ENCODE peak calls at places on chromosomes 12 and 14, in five cellular contexts. One of them, this sample, is unnamed.

GRCh38 chr14:104048758-104049496 is 36.6 kb upstream of the ASPG start:
- DNase-seq in HFF-Myc: no peak
- DNase-seq in cardiac fibroblast: peak; percentile 80
- DNase-seq in NCI-H2081: no peak
- DNase-seq in progenitor cell of endocrine pancreas: no peak
- DNase-seq in this sample: no peak

GRCh38 chr12:12452326-12452725 is 95.4 kb downstream of the BORCS5 start:
- DNase-seq in HFF-Myc: no peak
- DNase-seq in cardiac fibroblast: no peak
- DNase-seq in NCI-H2081: no peak
- DNase-seq in progenitor cell of endocrine pancreas: no peak
- DNase-seq in this sample: no peak

GRCh38 chr12:28681980-28682379 is 467.1 kb upstream of the FAR2 start:
- DNase-seq in HFF-Myc: no peak
- DNase-seq in cardiac fibroblast: no peak
- DNase-seq in NCI-H2081: no peak
- DNase-seq in progenitor cell of endocrine pancreas: no peak
- DNase-seq in this sample: no peak

GRCh38 chr14:104680056-104680805 is 9.2 kb upstream of the INF2 start:
- DNase-seq in HFF-Myc: no peak
- DNase-seq in cardiac fibroblast: peak; percentile 82
- DNase-seq in NCI-H2081: no peak
- DNase-seq in progenitor cell of endocrine pancreas: no peak
- DNase-seq in this sample: no peak

GRCh38 chr12:6171409-6172015 is 28.7 kb upstream of the CD9 start:
- DNase-seq in HFF-Myc: no peak
- DNase-seq in cardiac fibroblast: peak; percentile 38
- DNase-seq in NCI-H2081: no peak
- DNase-seq in progenitor cell of endocrine pancreas: no peak
- DNase-seq in this sample: no peak

GRCh38 chr14:50067723-50068495 is 48.5 kb downstream of the VCPKMT start:
- DNase-seq in HFF-Myc: no peak
- DNase-seq in cardiac fibroblast: peak; percentile 89
- DNase-seq in NCI-H2081: no peak
- DNase-seq in progenitor cell of endocrine pancreas: no peak
- DNase-seq in this sample: no peak

GRCh38 chr14:102500724-102501123 is 8.9 kb downstream of the ANKRD9 start:
- DNase-seq in HFF-Myc: no peak
- DNase-seq in cardiac fibroblast: no peak
- DNase-seq in NCI-H2081: no peak
- DNase-seq in progenitor cell of endocrine pancreas: no peak
- DNase-seq in this sample: no peak

GRCh38 chr12:43847427-43847826 is 11.5 kb downstream of the TMEM117 start:
- DNase-seq in HFF-Myc: no peak
- DNase-seq in cardiac fibroblast: peak; percentile 65
- DNase-seq in NCI-H2081: no peak
- DNase-seq in progenitor cell of endocrine pancreas: no peak
- DNase-seq in this sample: no peak

GRCh38 chr14:21846227-21846885 is 172.7 kb upstream of the OR4E1 start:
- DNase-seq in HFF-Myc: no peak
- DNase-seq in cardiac fibroblast: no peak
- DNase-seq in NCI-H2081: no peak
- DNase-seq in progenitor cell of endocrine pancreas: no peak
- DNase-seq in this sample: peak; percentile 78

GRCh38 chr12:5969156-5969973 is 24.3 kb upstream of the ANO2 start:
- DNase-seq in HFF-Myc: no peak
- DNase-seq in cardiac fibroblast: no peak
- DNase-seq in NCI-H2081: no peak
- DNase-seq in progenitor cell of endocrine pancreas: no peak
- DNase-seq in this sample: no peak

GRCh38 chr12:113805201-113805600 is 160.9 kb downstream of the RBM19 start:
- DNase-seq in HFF-Myc: no peak
- DNase-seq in cardiac fibroblast: no peak
- DNase-seq in NCI-H2081: no peak
- DNase-seq in progenitor cell of endocrine pancreas: no peak
- DNase-seq in this sample: no peak

GRCh38 chr12:104691661-104692334 is 235.1 kb downstream of the CHST11 start:
- DNase-seq in HFF-Myc: no peak
- DNase-seq in cardiac fibroblast: no peak
- DNase-seq in NCI-H2081: no peak
- DNase-seq in progenitor cell of endocrine pancreas: no peak
- DNase-seq in this sample: no peak

GRCh38 chr12:52029686-52030085 is 21.6 kb upstream of the NR4A1 start:
- DNase-seq in HFF-Myc: no peak
- DNase-seq in cardiac fibroblast: no peak
- DNase-seq in NCI-H2081: peak; percentile 94
- DNase-seq in progenitor cell of endocrine pancreas: no peak
- DNase-seq in this sample: peak; percentile 63

GRCh38 chr14:61342941-61343340 is 21.6 kb downstream of the PRKCH start:
- DNase-seq in HFF-Myc: no peak
- DNase-seq in cardiac fibroblast: no peak
- DNase-seq in NCI-H2081: no peak
- DNase-seq in progenitor cell of endocrine pancreas: no peak
- DNase-seq in this sample: no peak

GRCh38 chr12:91139264-91139663 is 28.0 kb upstream of the LUM start:
- DNase-seq in HFF-Myc: peak; percentile 70
- DNase-seq in cardiac fibroblast: peak; percentile 36
- DNase-seq in NCI-H2081: no peak
- DNase-seq in progenitor cell of endocrine pancreas: no peak
- DNase-seq in this sample: no peak

GRCh38 chr12:41254546-41254945 is 66.4 kb downstream of the PDZRN4 start:
- DNase-seq in HFF-Myc: no peak
- DNase-seq in cardiac fibroblast: no peak
- DNase-seq in NCI-H2081: no peak
- DNase-seq in progenitor cell of endocrine pancreas: no peak
- DNase-seq in this sample: no peak

GRCh38 chr12:121792607-121793500 is 634 bp downstream of the RHOF start:
- DNase-seq in HFF-Myc: no peak
- DNase-seq in cardiac fibroblast: no peak
- DNase-seq in NCI-H2081: no peak
- DNase-seq in progenitor cell of endocrine pancreas: no peak
- DNase-seq in this sample: no peak

This sample was measured in glutamatergic neuron.